ENCODE peak calls at places on chromosomes 5 and 9, in seven cellular contexts. U is T-helper 17 cell, V is astrocyte of the spinal cord, Y is brain microvascular endothelial cell, D is fibroblast of the conjunctiva, Q is adipocyte, W is M059J. Z is an unnamed sample.

GRCh38 chr5:139276426-139276825 is 17.1 kb upstream of the MATR3 start:
- DNase-seq in U (no peak), V (no peak), Y (no peak), D (no peak), Q (no peak), W (no peak), Z (no peak)

GRCh38 chr9:93324191-93324834 is 127.2 kb upstream of the FAM120A start:
- DNase-seq in U (no peak), V (no peak), Y (no peak), D (no peak), Q (no peak), W (no peak), Z (no peak)

GRCh38 chr9:137745541-137745991 is 126.8 kb downstream of the EHMT1 start:
- DNase-seq in U (no peak), V (peak), Y (peak), D (no peak), Q (peak), W (peak), Z (no peak)

GRCh38 chr5:114319821-114320220 is 42.0 kb upstream of the KCNN2 start:
- DNase-seq in U (no peak), V (peak), Y (no peak), D (no peak), Q (no peak), W (peak), Z (no peak)

GRCh38 chr5:32428426-32428825 is 16.1 kb downstream of the ZFR start:
- DNase-seq in U (no peak), V (no peak), Y (no peak), D (no peak), Q (no peak), W (no peak), Z (no peak)

GRCh38 chr5:139711852-139712171 is 63.7 kb downstream of the CXXC5 start:
- DNase-seq in U (no peak), V (no peak), Y (no peak), D (no peak), Q (no peak), W (peak), Z (no peak)

GRCh38 chr5:158908690-158909325 is 190.9 kb downstream of the EBF1 start:
- DNase-seq in U (no peak), V (no peak), Y (no peak), D (no peak), Q (no peak), W (no peak), Z (no peak)

GRCh38 chr9:133119461-133120342 is 1.3 kb downstream of the RALGDS start:
- DNase-seq in U (no peak), V (peak), Y (no peak), D (peak), Q (peak), W (no peak), Z (no peak)

GRCh38 chr9:26656003-26656940 is 236.3 kb downstream of the CAAP1 start:
- DNase-seq in U (no peak), V (peak), Y (peak), D (no peak), Q (peak), W (peak), Z (no peak)

GRCh38 chr9:38432922-38433510 is 8.8 kb upstream of the IGFBPL1 start:
- DNase-seq in U (no peak), V (peak), Y (no peak), D (peak), Q (peak), W (peak), Z (peak)

GRCh38 chr5:143140492-143141231 is 262.8 kb downstream of the NR3C1 start:
- DNase-seq in U (no peak), V (no peak), Y (no peak), D (no peak), Q (no peak), W (no peak), Z (no peak)

GRCh38 chr5:143322931-143323330 is 80.6 kb downstream of the NR3C1 start:
- DNase-seq in U (no peak), V (peak), Y (peak), D (no peak), Q (no peak), W (no peak), Z (no peak)

GRCh38 chr9:110923601-110924000 is 114.7 kb downstream of the LPAR1 start:
- DNase-seq in U (no peak), V (no peak), Y (no peak), D (no peak), Q (no peak), W (peak), Z (no peak)

GRCh38 chr9:130461218-130461630 is 16.5 kb downstream of the ASS1 start:
- DNase-seq in U (peak), V (peak), Y (no peak), D (no peak), Q (peak), W (peak), Z (no peak)